ENCODE peak calls at places on chromosome 11, in seven cellular contexts. I is posterior cingulate gyrus, V is transverse colon, R is Peyer's patch, G is body of pancreas, C is astrocyte of the spinal cord, Z is RCC 7860. Q is an unnamed sample.

GRCh38 chr11:8793114-8793777 is 110.7 kb downstream of the RPL27A start:
- DNase-seq in I (no peak), V (no peak), R (no peak), G (no peak), C (no peak), Z (no peak), Q (no peak)

GRCh38 chr11:33624082-33624481 is 76.5 kb downstream of the C11orf91 start:
- DNase-seq in I (no peak), V (no peak), R (no peak), G (no peak), C (no peak), Z (no peak), Q (peak; percentile 96)

GRCh38 chr11:120577624-120578363 is 66.2 kb downstream of the GRIK4 start:
- DNase-seq in I (no peak), V (no peak), R (no peak), G (no peak), C (no peak), Z (no peak), Q (no peak)

GRCh38 chr11:44269369-44270351 is 40.3 kb downstream of the ALX4 start:
- DNase-seq in I (no peak), V (no peak), R (peak; percentile 37), G (no peak), C (peak; percentile 58), Z (no peak), Q (no peak)

GRCh38 chr11:285021-285893 is 3.7 kb upstream of the PGGHG start:
- DNase-seq in I (peak; percentile 5), V (no peak), R (peak; percentile 44), G (peak; percentile 10), C (no peak), Z (no peak), Q (no peak)

GRCh38 chr11:72703281-72704008 is 29.2 kb upstream of the PDE2A start:
- DNase-seq in I (no peak), V (no peak), R (no peak), G (no peak), C (peak; percentile 58), Z (no peak), Q (peak; percentile 80)

GRCh38 chr11:36509265-36509664 is 807 bp downstream of the TRAF6 start:
- DNase-seq in I (no peak), V (no peak), R (no peak), G (no peak), C (peak; percentile 38), Z (no peak), Q (peak; percentile 38)

GRCh38 chr11:114259124-114259526 is 37.1 kb upstream of the NNMT start:
- DNase-seq in I (no peak), V (no peak), R (peak; percentile 77), G (peak; percentile 58), C (no peak), Z (no peak), Q (no peak)

GRCh38 chr11:2679011-2679676 is 20.6 kb downstream of the KCNQ1OT1 start:
- DNase-seq in I (no peak), V (no peak), R (peak; percentile 28), G (no peak), C (no peak), Z (no peak), Q (no peak)